ENCODE peak calls at places on chromosomes 12 and 14, in four cellular contexts. U is prostate gland; I is HS-27A; M is stimulated activated CD4-positive, alpha-beta T cell treated with anti-CD3 and anti-CD28 coated beads, Interleukin-4, amount 100 ng/mL, for 48 hours. B is an unnamed sample.

GRCh38 chr12:46369095-46369473 is 3.5 kb downstream of the SLC38A2 start:
- DNase-seq in U (no peak), I (no peak), M (no peak), B (no peak)

GRCh38 chr12:11040162-11040561 is 9.0 kb upstream of the TAS2R31 start:
- DNase-seq in U (no peak), I (no peak), M (no peak), B (no peak)

GRCh38 chr14:101008631-101009336 is 105.3 kb upstream of the RTL1 start:
- DNase-seq in U (no peak), I (no peak), M (no peak), B (peak)

GRCh38 chr12:124609041-124609984 is 41.9 kb upstream of the NCOR2 start:
- DNase-seq in U (peak), I (no peak), M (peak), B (no peak)

GRCh38 chr12:115599251-115599811 is 678.2 kb downstream of the MED13L start:
- DNase-seq in U (no peak), I (no peak), M (no peak), B (no peak)

GRCh38 chr12:14257303-14257733 is 108.2 kb upstream of the ATF7IP start:
- DNase-seq in U (no peak), I (no peak), M (no peak), B (no peak)

GRCh38 chr14:92690171-92691011 is 58.0 kb downstream of the LGMN start:
- DNase-seq in U (peak), I (no peak), M (no peak), B (no peak)

GRCh38 chr14:30908826-30909225 is 34.5 kb downstream of the COCH start:
- DNase-seq in U (no peak), I (no peak), M (no peak), B (no peak)

GRCh38 chr12:113680868-113681267 is 209.2 kb upstream of the LHX5 start:
- DNase-seq in U (no peak), I (no peak), M (no peak), B (no peak)

GRCh38 chr12:5733136-5733755 is 211.8 kb downstream of the ANO2 start:
- DNase-seq in U (no peak), I (no peak), M (no peak), B (no peak)

GRCh38 chr12:40063424-40063823 is 42.5 kb downstream of the SLC2A13 start:
- DNase-seq in U (no peak), I (no peak), M (no peak), B (no peak)

GRCh38 chr12:27463826-27464554 is 17.5 kb downstream of the SMCO2 start:
- DNase-seq in U (no peak), I (no peak), M (peak), B (peak)

GRCh38 chr12:131333136-131333535 is 377.8 kb upstream of the SFSWAP start:
- DNase-seq in U (no peak), I (no peak), M (no peak), B (no peak)

GRCh38 chr12:1591029-1591428 is 3.4 kb downstream of the FBXL14 start:
- DNase-seq in U (peak), I (no peak), M (no peak), B (no peak)

B was measured in AG09319.